ENCODE peak calls at places on chromosomes 12 and 14, in five cellular contexts. L is stomach, K is tibial artery, R is psoas muscle, S is gastrocnemius medialis. B is an unnamed sample.
A peak's percentile ranks its signal among the peaks of the same experiment; 100 is the strongest.

GRCh38 chr14:33839193-33840076 is 111.4 kb downstream of the EGLN3 start:
- DNase-seq in R (peak; percentile 35), K (no peak), S (peak; percentile 38), L (peak; percentile 54), B (peak; percentile 25)

GRCh38 chr14:101120636-101121398 is 217.3 kb upstream of the RTL1 start:
- DNase-seq in K (peak; percentile 72), L (peak; percentile 26), S (peak; percentile 45), R (peak; percentile 45), B (peak; percentile 35)

GRCh38 chr12:69828897-69829296 is 3.9 kb downstream of the MYRFL start:
- DNase-seq in S (no peak), L (no peak), R (no peak), K (no peak), B (no peak)

GRCh38 chr12:98725481-98726247 is 80.6 kb downstream of the APAF1 start:
- DNase-seq in K (no peak), S (no peak), R (no peak), L (no peak), B (no peak)

GRCh38 chr12:6225630-6226001 is 25.4 kb downstream of the CD9 start:
- DNase-seq in R (no peak), K (no peak), L (no peak), S (no peak), B (no peak)

GRCh38 chr12:62715086-62715786 is 219.7 kb downstream of the PPM1H start:
- DNase-seq in K (no peak), S (no peak), L (no peak), R (no peak), B (no peak)

GRCh38 chr14:70644016-70644415 is 2.3 kb downstream of the TTC9 start:
- DNase-seq in S (no peak), R (no peak), L (no peak), K (no peak), B (no peak)

GRCh38 chr14:30882431-30882830 is 8.1 kb downstream of the COCH start:
- DNase-seq in R (no peak), S (no peak), L (no peak), K (no peak), B (no peak)

GRCh38 chr12:12224240-12224940 is 42.5 kb downstream of the LRP6 start:
- DNase-seq in S (no peak), R (no peak), K (no peak), L (no peak), B (no peak)

GRCh38 chr14:99735189-99736135 is 51.4 kb downstream of the CYP46A1 start:
- DNase-seq in S (no peak), L (no peak), K (peak; percentile 52), R (no peak), B (peak; percentile 1)

GRCh38 chr14:34951286-34951685 is 31.5 kb upstream of the SRP54 start:
- DNase-seq in K (no peak), L (no peak), R (no peak), S (no peak), B (no peak)

GRCh38 chr14:55249423-55249822 is 21.8 kb upstream of the FBXO34 start:
- DNase-seq in R (no peak), L (no peak), S (no peak), K (no peak), B (no peak)

GRCh38 chr12:115437061-115437567 is 753.1 kb upstream of the TBX3 start:
- DNase-seq in K (no peak), L (no peak), S (no peak), R (no peak), B (peak; percentile 79)

GRCh38 chr12:83057436-83057835 is 370.7 kb downstream of the TMTC2 start:
- DNase-seq in R (no peak), L (no peak), S (no peak), K (no peak), B (no peak)

GRCh38 chr14:67749341-67750110 is 47.8 kb downstream of the RDH12 start:
- DNase-seq in K (no peak), L (no peak), R (no peak), S (no peak), B (no peak)

DNA sequence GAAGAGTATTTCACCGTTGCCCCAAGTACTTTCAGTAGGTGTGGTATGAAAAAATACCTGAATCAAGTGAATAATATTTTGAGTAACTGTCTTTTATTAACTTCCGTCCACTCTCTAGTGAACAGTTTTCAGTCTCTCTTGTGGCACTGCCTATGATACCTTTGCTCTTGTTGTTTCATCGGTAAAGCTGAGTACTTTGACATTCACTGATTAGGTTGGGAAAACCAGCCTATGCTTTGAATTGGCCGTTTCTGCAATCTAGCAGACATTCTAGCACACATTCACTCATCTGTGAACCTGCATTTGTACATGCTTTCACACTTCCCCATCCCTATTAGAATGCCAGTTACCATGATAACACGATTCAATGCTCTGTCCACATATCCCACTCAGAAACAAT is 217.3 kb downstream of the FBXL14 start:
- DNase-seq in S (no peak), L (no peak), R (no peak), K (no peak), B (no peak)
- H3K36me3 ChIP-seq in S (no peaks in the 10 kb centered on the region), L (peaks cover 31% of the 10 kb centered on the region), R (no peaks in the 10 kb centered on the region), K (peaks cover 30% of the 10 kb centered on the region), B (peaks cover 58% of the 10 kb centered on the region)

GRCh38 chr12:57885207-57885606 is 38.7 kb upstream of the CTDSP2 start:
- DNase-seq in K (no peak), S (no peak), R (no peak), L (no peak), B (no peak)
- H3K27ac ChIP-seq in K (peak overlapping the region; percentile 97), S (no peak overlapping the region), R (no peak overlapping the region), L (no peak overlapping the region), B (no peak overlapping the region)

GRCh38 chr14:86217523-86217922 is 687.6 kb downstream of the FLRT2 start:
- DNase-seq in L (no peak), K (no peak), S (no peak), R (no peak), B (no peak)
- TF ChIP-seq CTCF in L (no peak), K (no peak), S (no peak), R (no peak), B (no peak)

GRCh38 chr14:64745511-64746041 is 41.4 kb downstream of the PLEKHG3 start:
- DNase-seq in K (peak; percentile 85), R (no peak), S (peak; percentile 46), L (no peak), B (no peak)

GRCh38 chr14:64746298-64747250 is 42.4 kb downstream of the PLEKHG3 start:
- DNase-seq in S (no peak), L (no peak), R (no peak), K (no peak), B (no peak)

GRCh38 chr14:64741200-64741599 is 37.0 kb downstream of the PLEKHG3 start:
- DNase-seq in R (no peak), S (no peak), L (no peak), K (no peak), B (no peak)

GRCh38 chr14:64741961-64742360 is 37.7 kb downstream of the PLEKHG3 start:
- DNase-seq in K (no peak), S (no peak), L (no peak), R (no peak), B (no peak)

DNA sequence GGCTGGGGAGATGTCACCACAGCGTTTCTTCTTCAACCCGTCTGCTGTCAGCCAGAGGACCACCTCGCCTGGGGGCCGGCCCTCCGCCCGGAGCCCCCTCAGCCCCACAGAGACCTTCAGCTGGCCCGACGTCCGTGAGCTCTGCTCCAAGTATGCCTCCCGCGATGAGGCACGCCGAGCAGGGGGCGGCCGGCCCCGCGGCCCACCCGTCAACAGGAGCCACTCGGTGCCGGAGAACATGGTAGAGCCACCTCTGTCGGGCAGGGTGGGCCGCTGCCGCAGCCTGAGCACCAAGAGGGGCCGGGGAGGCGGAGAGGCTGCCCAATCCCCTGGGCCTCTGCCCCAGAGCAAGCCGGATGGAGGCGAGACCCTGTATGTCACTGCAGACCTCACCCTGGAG is 38.8 kb downstream of the PLEKHG3 start:
- DNase-seq in K (no peak), S (no peak), R (no peak), L (no peak), B (no peak)
- H3K36me3 ChIP-seq in K (peaks cover 87% of the 10 kb centered on the region), S (no peaks in the 10 kb centered on the region), R (peaks cover 28% of the 10 kb centered on the region), L (peaks cover 90% of the 10 kb centered on the region), B (no peaks in the 10 kb centered on the region)

GRCh38 chr14:52350445-52350844 is 36.3 kb downstream of the PTGER2 start:
- DNase-seq in K (no peak), L (no peak), S (no peak), R (no peak), B (no peak)

GRCh38 chr14:52349731-52350130 is 35.6 kb downstream of the PTGER2 start:
- DNase-seq in S (no peak), R (no peak), L (no peak), K (no peak), B (no peak)

GRCh38 chr14:52352546-52352945 is 38.4 kb downstream of the PTGER2 start:
- DNase-seq in K (no peak), R (no peak), L (no peak), S (no peak), B (no peak)

GRCh38 chr14:52351191-52351560 is 37.1 kb downstream of the PTGER2 start:
- DNase-seq in K (no peak), L (no peak), R (no peak), S (no peak), B (no peak)

DNA sequence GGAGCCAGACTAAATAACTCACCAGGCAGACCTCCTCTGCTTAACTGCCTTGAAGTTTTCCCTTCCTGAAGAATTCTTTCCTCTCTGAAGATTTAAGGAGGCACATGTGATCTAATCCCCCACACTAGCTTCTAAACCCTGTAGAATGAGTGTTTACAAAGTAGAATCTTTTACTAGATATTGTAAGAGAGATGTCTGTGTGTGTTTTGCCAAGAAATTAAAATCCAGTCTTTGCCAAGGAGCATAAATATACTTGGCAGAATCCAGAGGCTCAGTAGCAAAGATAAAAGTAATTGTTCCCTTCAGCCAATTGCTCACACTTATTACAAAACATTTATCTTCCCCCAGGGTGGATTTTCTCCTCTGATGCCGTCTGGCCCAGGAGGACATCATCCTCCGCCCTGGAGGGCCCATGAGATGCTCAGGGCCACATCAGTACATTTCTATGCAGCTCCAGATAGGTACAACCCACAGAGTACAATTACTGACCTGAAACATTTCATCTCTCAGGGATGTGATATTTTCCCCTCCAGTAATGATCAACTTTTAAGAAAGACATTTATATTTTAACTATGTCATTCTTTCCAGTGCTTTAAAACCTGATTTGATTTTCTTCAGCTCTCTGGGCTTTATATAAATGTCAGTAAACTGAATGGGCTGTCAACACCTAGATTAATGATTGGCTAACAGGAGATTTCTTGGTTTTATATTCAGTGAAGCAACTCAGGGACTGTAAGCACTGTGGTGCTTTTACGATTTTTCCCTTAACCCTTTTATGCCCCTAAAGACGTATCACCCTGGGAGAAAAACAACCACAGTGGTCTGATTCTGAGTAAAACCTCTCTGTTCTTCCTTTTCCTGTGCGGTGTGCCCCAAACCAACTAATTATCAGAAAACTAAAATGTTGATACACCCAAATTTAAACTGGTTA is 37.7 kb downstream of the PTGER2 start:
- DNase-seq in L (no peak), R (no peak), K (no peak), S (no peak), B (no peak)
- H3K27ac ChIP-seq in L (peak overlapping the region; percentile 79), R (no peak overlapping the region), K (peak overlapping the region; percentile 3), S (no peak overlapping the region), B (no peak overlapping the region)

DNA sequence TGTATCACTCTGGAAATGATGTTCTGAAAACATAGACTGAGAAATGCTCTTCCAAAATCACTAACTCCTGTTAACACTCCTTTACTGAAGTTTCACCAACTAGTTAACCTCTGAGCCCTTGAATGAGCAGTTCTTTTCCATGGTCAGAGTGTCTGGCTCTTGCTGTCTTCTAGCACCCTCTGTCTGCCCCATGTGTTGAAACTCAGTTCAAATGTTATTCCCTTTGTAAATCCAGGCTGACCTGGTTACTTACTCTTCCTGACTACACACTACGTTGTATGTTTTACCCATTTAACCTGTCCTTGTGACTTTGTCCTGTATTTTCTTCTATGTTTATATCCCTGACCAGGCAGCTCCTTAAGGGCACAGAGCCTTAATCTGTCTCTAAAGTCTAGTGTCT is 388.9 kb upstream of the RPL10L start:
- DNase-seq in K (no peak), L (no peak), S (no peak), R (no peak), B (no peak)
- TF ChIP-seq CTCF in K (no peak), L (no peak), S (no peak), R (no peak), B (no peak)

B was measured in heart right ventricle.